ENCODE peak calls at places on chromosomes 2 and 18, in nine cellular contexts. One of them, this sample, is unnamed. For H3K27me3, the result is how much of the 10 kb centered on the place peaks cover.

GRCh38 chr2:157173740-157174184 is 83.7 kb upstream of the GALNT5 start:
- DNase-seq in BJ: peak
- DNase-seq in IMR-90: peak
- DNase-seq in neuronal stem cell: no peak
- DNase-seq in uterus: no peak
- DNase-seq in transverse colon: no peak
- DNase-seq in colonic mucosa: no peak
- DNase-seq in WERI-Rb-1: no peak
- DNase-seq in tibial artery: no peak
- DNase-seq in this sample: no peak

GRCh38 chr2:131039908-131040660 is 53.2 kb downstream of the FAM168B start:
- DNase-seq in BJ: no peak
- DNase-seq in IMR-90: peak
- DNase-seq in neuronal stem cell: no peak
- DNase-seq in uterus: no peak
- DNase-seq in transverse colon: no peak
- DNase-seq in colonic mucosa: no peak
- DNase-seq in WERI-Rb-1: no peak
- DNase-seq in tibial artery: no peak
- DNase-seq in this sample: peak

GRCh38 chr18:72652990-72653593 is 109.0 kb upstream of the CBLN2 start:
- DNase-seq in BJ: no peak
- DNase-seq in IMR-90: no peak
- DNase-seq in neuronal stem cell: peak
- DNase-seq in uterus: no peak
- DNase-seq in transverse colon: peak
- DNase-seq in colonic mucosa: peak
- DNase-seq in WERI-Rb-1: peak
- DNase-seq in tibial artery: no peak
- DNase-seq in this sample: peak

GRCh38 chr18:2952605-2953004 is 60.3 kb downstream of the LPIN2 start:
- DNase-seq in BJ: no peak
- DNase-seq in IMR-90: no peak
- DNase-seq in neuronal stem cell: no peak
- DNase-seq in uterus: no peak
- DNase-seq in transverse colon: no peak
- DNase-seq in colonic mucosa: no peak
- DNase-seq in WERI-Rb-1: no peak
- DNase-seq in tibial artery: no peak
- DNase-seq in this sample: no peak

GRCh38 chr2:202017940-202018339 is 15.7 kb upstream of the FZD7 start:
- DNase-seq in BJ: no peak
- DNase-seq in IMR-90: no peak
- DNase-seq in neuronal stem cell: no peak
- DNase-seq in uterus: no peak
- DNase-seq in transverse colon: no peak
- DNase-seq in colonic mucosa: no peak
- DNase-seq in WERI-Rb-1: no peak
- DNase-seq in tibial artery: no peak
- DNase-seq in this sample: no peak

GRCh38 chr2:218252509-218253247 is 8.1 kb upstream of the GPBAR1 start:
- DNase-seq in BJ: no peak
- DNase-seq in IMR-90: peak
- DNase-seq in neuronal stem cell: no peak
- DNase-seq in uterus: no peak
- DNase-seq in transverse colon: no peak
- DNase-seq in colonic mucosa: no peak
- DNase-seq in WERI-Rb-1: no peak
- DNase-seq in tibial artery: no peak
- DNase-seq in this sample: no peak

GRCh38 chr2:241868661-241869081 is 858 bp upstream of the RTP5 start:
- DNase-seq in BJ: no peak
- DNase-seq in IMR-90: no peak
- DNase-seq in neuronal stem cell: no peak
- DNase-seq in uterus: no peak
- DNase-seq in transverse colon: no peak
- DNase-seq in colonic mucosa: no peak
- DNase-seq in WERI-Rb-1: peak
- DNase-seq in tibial artery: no peak
- DNase-seq in this sample: no peak

GRCh38 chr18:48222118-48222517 is 187.1 kb downstream of the ZBTB7C start:
- DNase-seq in BJ: no peak
- DNase-seq in IMR-90: no peak
- DNase-seq in neuronal stem cell: no peak
- DNase-seq in uterus: peak
- DNase-seq in transverse colon: peak
- DNase-seq in colonic mucosa: peak
- DNase-seq in WERI-Rb-1: no peak
- DNase-seq in tibial artery: no peak
- DNase-seq in this sample: peak

GRCh38 chr2:237863659-237864029 is 4.2 kb downstream of the RAMP1 start:
- DNase-seq in BJ: no peak
- DNase-seq in IMR-90: no peak
- DNase-seq in neuronal stem cell: no peak
- DNase-seq in uterus: peak
- DNase-seq in transverse colon: no peak
- DNase-seq in colonic mucosa: no peak
- DNase-seq in WERI-Rb-1: no peak
- DNase-seq in tibial artery: no peak
- DNase-seq in this sample: no peak

GRCh38 chr2:237861875-237862527 is 2.6 kb downstream of the RAMP1 start:
- DNase-seq in BJ: no peak
- DNase-seq in IMR-90: no peak
- DNase-seq in neuronal stem cell: no peak
- DNase-seq in uterus: peak
- DNase-seq in transverse colon: no peak
- DNase-seq in colonic mucosa: no peak
- DNase-seq in WERI-Rb-1: no peak
- DNase-seq in tibial artery: no peak
- DNase-seq in this sample: no peak

GRCh38 chr2:237862528-237862895 is 3.1 kb downstream of the RAMP1 start:
- DNase-seq in BJ: no peak
- DNase-seq in IMR-90: no peak
- DNase-seq in neuronal stem cell: no peak
- DNase-seq in uterus: peak
- DNase-seq in transverse colon: no peak
- DNase-seq in colonic mucosa: no peak
- DNase-seq in WERI-Rb-1: no peak
- DNase-seq in tibial artery: no peak
- DNase-seq in this sample: no peak

GRCh38 chr2:237864030-237864931 is 4.9 kb downstream of the RAMP1 start:
- DNase-seq in BJ: no peak
- DNase-seq in IMR-90: no peak
- DNase-seq in neuronal stem cell: no peak
- DNase-seq in uterus: peak
- DNase-seq in transverse colon: no peak
- DNase-seq in colonic mucosa: no peak
- DNase-seq in WERI-Rb-1: peak
- DNase-seq in tibial artery: no peak
- DNase-seq in this sample: no peak

DNA sequence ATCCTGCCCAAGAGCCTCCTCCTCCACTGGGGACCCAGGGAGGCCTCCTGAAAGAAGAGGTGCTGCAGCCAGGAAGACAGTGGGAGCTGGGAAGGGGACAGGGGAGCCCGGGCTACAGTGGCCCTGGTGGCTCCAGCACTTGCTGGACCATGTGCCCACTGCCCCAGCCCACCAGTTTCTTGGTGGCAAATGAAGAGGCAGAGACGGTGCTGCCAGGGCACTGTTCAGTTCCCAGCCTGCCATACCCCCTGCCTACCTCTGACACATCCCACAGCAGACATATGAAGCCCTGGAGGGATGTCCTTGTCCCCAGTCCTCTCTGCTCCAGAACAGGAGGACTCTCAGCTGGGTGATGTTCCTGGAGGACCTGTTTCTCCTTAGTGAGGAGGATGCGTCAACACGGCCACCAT is 3.7 kb downstream of the RAMP1 start:
- DNase-seq in BJ: no peak
- DNase-seq in IMR-90: no peak
- DNase-seq in neuronal stem cell: no peak
- DNase-seq in uterus: no peak
- DNase-seq in transverse colon: no peak
- DNase-seq in colonic mucosa: no peak
- DNase-seq in WERI-Rb-1: no peak
- DNase-seq in tibial artery: no peak
- DNase-seq in this sample: no peak
- H3K27me3 ChIP-seq in BJ: under half
- H3K27me3 ChIP-seq in IMR-90: under half
- H3K27me3 ChIP-seq in neuronal stem cell: under half
- H3K27me3 ChIP-seq in uterus: under half
- H3K27me3 ChIP-seq in transverse colon: under half
- H3K27me3 ChIP-seq in colonic mucosa: under half
- H3K27me3 ChIP-seq in WERI-Rb-1: under half
- H3K27me3 ChIP-seq in tibial artery: under half
- H3K27me3 ChIP-seq in this sample: under half

DNA sequence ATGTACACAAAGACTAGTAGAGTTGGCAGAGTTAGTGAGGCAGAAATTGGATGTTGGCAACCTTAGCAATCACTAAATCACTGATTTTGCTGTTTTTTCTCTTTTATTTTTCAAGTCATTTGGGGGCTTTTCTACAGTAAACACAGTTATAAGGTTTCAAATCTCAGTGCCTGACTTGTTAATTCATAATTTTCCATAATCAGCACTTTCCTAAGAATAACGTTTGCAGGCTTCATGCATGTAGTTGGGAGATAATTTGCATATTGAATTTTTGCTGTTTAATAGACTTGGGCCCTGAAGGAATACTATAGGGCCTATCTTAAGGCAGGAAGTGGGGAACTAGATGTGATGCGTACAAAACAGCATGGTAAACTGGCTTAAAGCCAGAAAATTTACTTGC is 127.1 kb upstream of the SMIM21 start:
- DNase-seq in BJ: no peak
- DNase-seq in IMR-90: no peak
- DNase-seq in neuronal stem cell: no peak
- DNase-seq in uterus: no peak
- DNase-seq in transverse colon: no peak
- DNase-seq in colonic mucosa: no peak
- DNase-seq in WERI-Rb-1: no peak
- DNase-seq in tibial artery: no peak
- DNase-seq in this sample: no peak
- H3K27me3 ChIP-seq in BJ: under half
- H3K27me3 ChIP-seq in IMR-90: under half
- H3K27me3 ChIP-seq in neuronal stem cell: under half
- H3K27me3 ChIP-seq in uterus: under half
- H3K27me3 ChIP-seq in transverse colon: under half
- H3K27me3 ChIP-seq in colonic mucosa: under half
- H3K27me3 ChIP-seq in WERI-Rb-1: under half
- H3K27me3 ChIP-seq in tibial artery: under half
- H3K27me3 ChIP-seq in this sample: under half

GRCh38 chr2:203687161-203687560 is 19.3 kb upstream of the CD28 start:
- DNase-seq in BJ: no peak
- DNase-seq in IMR-90: peak
- DNase-seq in neuronal stem cell: no peak
- DNase-seq in uterus: no peak
- DNase-seq in transverse colon: no peak
- DNase-seq in colonic mucosa: no peak
- DNase-seq in WERI-Rb-1: no peak
- DNase-seq in tibial artery: no peak
- DNase-seq in this sample: no peak

GRCh38 chr2:203685789-203686433 is 20.5 kb upstream of the CD28 start:
- DNase-seq in BJ: no peak
- DNase-seq in IMR-90: no peak
- DNase-seq in neuronal stem cell: no peak
- DNase-seq in uterus: no peak
- DNase-seq in transverse colon: no peak
- DNase-seq in colonic mucosa: no peak
- DNase-seq in WERI-Rb-1: no peak
- DNase-seq in tibial artery: no peak
- DNase-seq in this sample: no peak

GRCh38 chr2:203683932-203684556 is 22.4 kb upstream of the CD28 start:
- DNase-seq in BJ: no peak
- DNase-seq in IMR-90: peak
- DNase-seq in neuronal stem cell: no peak
- DNase-seq in uterus: no peak
- DNase-seq in transverse colon: no peak
- DNase-seq in colonic mucosa: no peak
- DNase-seq in WERI-Rb-1: no peak
- DNase-seq in tibial artery: peak
- DNase-seq in this sample: no peak

GRCh38 chr2:203683421-203683820 is 23.0 kb upstream of the CD28 start:
- DNase-seq in BJ: no peak
- DNase-seq in IMR-90: no peak
- DNase-seq in neuronal stem cell: no peak
- DNase-seq in uterus: no peak
- DNase-seq in transverse colon: no peak
- DNase-seq in colonic mucosa: no peak
- DNase-seq in WERI-Rb-1: no peak
- DNase-seq in tibial artery: no peak
- DNase-seq in this sample: no peak

DNA sequence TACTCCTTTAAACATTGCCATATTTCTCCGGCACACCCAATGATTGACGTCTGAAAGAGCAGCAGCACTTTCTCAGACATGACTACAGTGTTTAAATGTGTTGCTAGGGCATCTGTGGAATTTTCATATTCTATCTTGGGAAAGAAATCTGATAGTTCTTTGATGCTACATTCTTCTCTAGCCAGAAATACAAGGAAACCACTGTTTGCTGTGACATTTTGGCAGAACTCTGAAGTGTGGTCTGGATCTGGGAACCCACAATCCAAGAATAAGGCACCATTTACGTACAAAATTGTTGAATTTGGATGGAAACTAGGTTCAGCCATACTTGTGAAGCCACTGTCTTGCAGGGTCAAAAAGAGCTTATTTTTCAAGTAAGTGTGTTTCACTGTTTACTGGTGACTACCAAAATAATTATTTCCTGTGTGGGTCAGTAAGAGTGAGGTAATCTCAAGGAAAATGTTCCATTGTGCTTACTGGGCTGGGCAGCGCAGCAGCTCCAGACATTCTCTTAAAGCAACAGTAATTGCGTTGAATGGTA is 21.3 kb upstream of the CD28 start:
- DNase-seq in BJ: peak
- DNase-seq in IMR-90: peak
- DNase-seq in neuronal stem cell: no peak
- DNase-seq in uterus: no peak
- DNase-seq in transverse colon: no peak
- DNase-seq in colonic mucosa: no peak
- DNase-seq in WERI-Rb-1: no peak
- DNase-seq in tibial artery: no peak
- DNase-seq in this sample: no peak
- H3K27me3 ChIP-seq in BJ: under half
- H3K27me3 ChIP-seq in IMR-90: under half
- H3K27me3 ChIP-seq in neuronal stem cell: under half
- H3K27me3 ChIP-seq in uterus: under half
- H3K27me3 ChIP-seq in transverse colon: under half
- H3K27me3 ChIP-seq in colonic mucosa: under half
- H3K27me3 ChIP-seq in WERI-Rb-1: under half
- H3K27me3 ChIP-seq in tibial artery: under half
- H3K27me3 ChIP-seq in this sample: under half

GRCh38 chr2:127574656-127575055 is 39.2 kb downstream of the MYO7B start:
- DNase-seq in BJ: no peak
- DNase-seq in IMR-90: no peak
- DNase-seq in neuronal stem cell: no peak
- DNase-seq in uterus: no peak
- DNase-seq in transverse colon: no peak
- DNase-seq in colonic mucosa: no peak
- DNase-seq in WERI-Rb-1: no peak
- DNase-seq in tibial artery: no peak
- DNase-seq in this sample: no peak

GRCh38 chr2:127572841-127573240 is 37.4 kb downstream of the MYO7B start:
- DNase-seq in BJ: no peak
- DNase-seq in IMR-90: no peak
- DNase-seq in neuronal stem cell: no peak
- DNase-seq in uterus: no peak
- DNase-seq in transverse colon: no peak
- DNase-seq in colonic mucosa: no peak
- DNase-seq in WERI-Rb-1: no peak
- DNase-seq in tibial artery: no peak
- DNase-seq in this sample: no peak

GRCh38 chr2:127573298-127573697 is 37.8 kb downstream of the MYO7B start:
- DNase-seq in BJ: no peak
- DNase-seq in IMR-90: no peak
- DNase-seq in neuronal stem cell: no peak
- DNase-seq in uterus: no peak
- DNase-seq in transverse colon: no peak
- DNase-seq in colonic mucosa: no peak
- DNase-seq in WERI-Rb-1: no peak
- DNase-seq in tibial artery: no peak
- DNase-seq in this sample: no peak

GRCh38 chr2:127575185-127575765 is 39.8 kb downstream of the MYO7B start:
- DNase-seq in BJ: no peak
- DNase-seq in IMR-90: no peak
- DNase-seq in neuronal stem cell: no peak
- DNase-seq in uterus: no peak
- DNase-seq in transverse colon: no peak
- DNase-seq in colonic mucosa: no peak
- DNase-seq in WERI-Rb-1: no peak
- DNase-seq in tibial artery: no peak
- DNase-seq in this sample: no peak

GRCh38 chr2:127573771-127574170 is 38.3 kb downstream of the MYO7B start:
- DNase-seq in BJ: no peak
- DNase-seq in IMR-90: no peak
- DNase-seq in neuronal stem cell: no peak
- DNase-seq in uterus: no peak
- DNase-seq in transverse colon: no peak
- DNase-seq in colonic mucosa: no peak
- DNase-seq in WERI-Rb-1: no peak
- DNase-seq in tibial artery: no peak
- DNase-seq in this sample: no peak
- H3K27me3 ChIP-seq in BJ: under half
- H3K27me3 ChIP-seq in IMR-90: under half
- H3K27me3 ChIP-seq in neuronal stem cell: under half
- H3K27me3 ChIP-seq in uterus: under half
- H3K27me3 ChIP-seq in transverse colon: under half
- H3K27me3 ChIP-seq in colonic mucosa: under half
- H3K27me3 ChIP-seq in WERI-Rb-1: under half
- H3K27me3 ChIP-seq in tibial artery: under half
- H3K27me3 ChIP-seq in this sample: under half

This sample was measured in thyroid gland.